ENCODE peak calls at places on chromosomes 4 and X, in seven cellular contexts. M, J, R, S, V, D and Z are unnamed samples.

GRCh38 chr4:32790803-32791202 is 2070.6 kb downstream of the PCDH7 start:
- DNase-seq in M (no peak), J (no peak), R (no peak), S (no peak), V (no peak), D (no peak), Z (no peak)

GRCh38 chr4:123397276-123398150 is 918 bp downstream of the SPRY1 start:
- DNase-seq in M (peak; percentile 59), J (peak; percentile 34), R (peak; percentile 72), S (peak; percentile 52), V (peak; percentile 76), D (peak; percentile 38), Z (peak; percentile 56)

GRCh38 chrX:115952417-115953092 is 218.0 kb upstream of the AGTR2 start:
- DNase-seq in M (no peak), J (no peak), R (no peak), S (no peak), V (no peak), D (no peak), Z (peak; percentile 20)

GRCh38 chr4:148229798-148230197 is 212.4 kb downstream of the NR3C2 start:
- DNase-seq in M (no peak), J (no peak), R (no peak), S (no peak), V (no peak), D (no peak), Z (no peak)

GRCh38 chr4:174826660-174827059 is 2.4 kb downstream of the GLRA3 start:
- DNase-seq in M (no peak), J (no peak), R (no peak), S (no peak), V (no peak), D (no peak), Z (no peak)

GRCh38 chrX:109859673-109860072 is 126.6 kb upstream of the ACSL4 start:
- DNase-seq in M (no peak), J (no peak), R (no peak), S (no peak), V (no peak), D (no peak), Z (no peak)

GRCh38 chr4:111362891-111363290 is 740.0 kb upstream of the PITX2 start:
- DNase-seq in M (no peak), J (no peak), R (no peak), S (peak; percentile 89), V (no peak), D (no peak), Z (peak; percentile 5)

GRCh38 chr4:17468638-17469221 is 43.2 kb downstream of the QDPR start:
- DNase-seq in M (no peak), J (no peak), R (peak; percentile 67), S (peak; percentile 74), V (no peak), D (no peak), Z (peak; percentile 47)

GRCh38 chrX:123964155-123964554 is 2.6 kb downstream of the STAG2 start:
- DNase-seq in M (no peak), J (no peak), R (peak; percentile 8), S (peak; percentile 41), V (no peak), D (no peak), Z (peak; percentile 45)

GRCh38 chr4:169270810-169271691 is at the start of gene SH3RF1:
- DNase-seq in M (peak; percentile 75), J (peak; percentile 77), R (peak; percentile 92), S (peak; percentile 80), V (no peak), D (peak; percentile 27), Z (peak; percentile 85)

GRCh38 chr4:163693776-163694175 is 199.3 kb downstream of the TMA16 start:
- DNase-seq in M (no peak), J (no peak), R (peak; percentile 29), S (no peak), V (no peak), D (no peak), Z (peak; percentile 71)

GRCh38 chr4:149980941-149981340 is 97.3 kb upstream of the DCLK2 start:
- DNase-seq in M (peak; percentile 62), J (peak; percentile 49), R (peak; percentile 62), S (peak; percentile 74), V (peak; percentile 63), D (peak; percentile 19), Z (peak; percentile 61)

GRCh38 chrX:9789555-9789954 is 3.3 kb downstream of the SHROOM2 start:
- DNase-seq in M (no peak), J (no peak), R (no peak), S (no peak), V (no peak), D (no peak), Z (no peak)

GRCh38 chr4:158588777-158589176 is 67.1 kb downstream of the RXFP1 start:
- DNase-seq in M (no peak), J (no peak), R (no peak), S (no peak), V (no peak), D (peak; percentile 36), Z (no peak)

GRCh38 chr4:151035321-151035720 is 20.2 kb upstream of the LRBA start:
- DNase-seq in M (no peak), J (peak; percentile 89), R (no peak), S (no peak), V (no peak), D (peak; percentile 95), Z (no peak)

GRCh38 chr4:20086067-20086466 is 165.6 kb upstream of the SLIT2 start:
- DNase-seq in M (no peak), J (no peak), R (no peak), S (peak; percentile 14), V (no peak), D (no peak), Z (no peak)

GRCh38 chr4:169657470-169658107 is 37.2 kb downstream of the CLCN3 start:
- DNase-seq in M (no peak), J (no peak), R (no peak), S (no peak), V (no peak), D (no peak), Z (no peak)

GRCh38 chrX:36908801-36909403 is 99.3 kb upstream of the FAM47C start:
- DNase-seq in M (no peak), J (no peak), R (peak; percentile 28), S (peak; percentile 31), V (no peak), D (peak; percentile 7), Z (peak; percentile 30)

GRCh38 chr4:64272432-64272831 is 136.8 kb downstream of the TECRL start:
- DNase-seq in M (no peak), J (no peak), R (no peak), S (no peak), V (no peak), D (no peak), Z (no peak)

GRCh38 chr4:34932591-34932990 is 1311.7 kb downstream of the ARAP2 start:
- DNase-seq in M (no peak), J (no peak), R (no peak), S (no peak), V (no peak), D (no peak), Z (peak; percentile 37)